ENCODE peak calls at places on chromosome 12, in four cellular contexts. One of them, this sample, is unnamed.

GRCh38 chr12:39369756-39370155 is 73.2 kb downstream of the KIF21A start:
- DNase-seq in ovary: no peak
- DNase-seq in stomach: no peak
- DNase-seq in adrenal gland: no peak
- DNase-seq in this sample: no peak

GRCh38 chr12:38880288-38880687 is 25.1 kb downstream of the CPNE8 start:
- DNase-seq in ovary: no peak
- DNase-seq in stomach: no peak
- DNase-seq in adrenal gland: no peak
- DNase-seq in this sample: no peak

GRCh38 chr12:112961074-112961473 is 17.2 kb upstream of the OAS2 start:
- DNase-seq in adrenal gland: no peak
- DNase-seq in ovary: no peak
- DNase-seq in stomach: no peak
- DNase-seq in this sample: no peak

GRCh38 chr12:51222461-51222860 is 4.6 kb upstream of the POU6F1 start:
- DNase-seq in adrenal gland: no peak
- DNase-seq in ovary: no peak
- DNase-seq in stomach: no peak
- DNase-seq in this sample: no peak

GRCh38 chr12:121318121-121318520 is 21.6 kb upstream of the CAMKK2 start:
- DNase-seq in stomach: no peak
- DNase-seq in ovary: no peak
- DNase-seq in adrenal gland: no peak
- DNase-seq in this sample: peak; percentile 63

GRCh38 chr12:81222841-81223595 is 145.1 kb downstream of the ACSS3 start:
- DNase-seq in adrenal gland: no peak
- DNase-seq in ovary: no peak
- DNase-seq in stomach: no peak
- DNase-seq in this sample: no peak

GRCh38 chr12:120684523-120684932 is 2.4 kb upstream of the MLEC start:
- DNase-seq in stomach: no peak
- DNase-seq in adrenal gland: no peak
- DNase-seq in ovary: no peak
- DNase-seq in this sample: no peak

GRCh38 chr12:120971299-120972180 is 6.8 kb upstream of the HNF1A start:
- DNase-seq in ovary: no peak
- DNase-seq in adrenal gland: peak; percentile 27
- DNase-seq in stomach: no peak
- DNase-seq in this sample: peak; percentile 19

GRCh38 chr12:121003650-121004049 is 12.6 kb downstream of the C12orf43 start:
- DNase-seq in stomach: peak; percentile 61
- DNase-seq in adrenal gland: no peak
- DNase-seq in ovary: no peak
- DNase-seq in this sample: no peak

GRCh38 chr12:52312086-52312485 is 9.1 kb downstream of the KRT83 start:
- DNase-seq in stomach: no peak
- DNase-seq in ovary: no peak
- DNase-seq in adrenal gland: no peak
- DNase-seq in this sample: no peak

GRCh38 chr12:49903700-49904423 is at the start of gene FAIM2:
- DNase-seq in stomach: no peak
- DNase-seq in adrenal gland: peak; percentile 56
- DNase-seq in ovary: peak; percentile 70
- DNase-seq in this sample: no peak

GRCh38 chr12:95197636-95198035 is 19.6 kb downstream of the FGD6 start:
- DNase-seq in stomach: no peak
- DNase-seq in adrenal gland: no peak
- DNase-seq in ovary: no peak
- DNase-seq in this sample: no peak

GRCh38 chr12:83016226-83016835 is 329.6 kb downstream of the TMTC2 start:
- DNase-seq in stomach: peak; percentile 44
- DNase-seq in adrenal gland: peak; percentile 83
- DNase-seq in ovary: peak; percentile 28
- DNase-seq in this sample: peak; percentile 35

GRCh38 chr12:6899837-6900519 is 4.6 kb upstream of the LRRC23 start:
- DNase-seq in adrenal gland: no peak
- DNase-seq in ovary: no peak
- DNase-seq in stomach: peak; percentile 58
- DNase-seq in this sample: peak; percentile 62

DNA sequence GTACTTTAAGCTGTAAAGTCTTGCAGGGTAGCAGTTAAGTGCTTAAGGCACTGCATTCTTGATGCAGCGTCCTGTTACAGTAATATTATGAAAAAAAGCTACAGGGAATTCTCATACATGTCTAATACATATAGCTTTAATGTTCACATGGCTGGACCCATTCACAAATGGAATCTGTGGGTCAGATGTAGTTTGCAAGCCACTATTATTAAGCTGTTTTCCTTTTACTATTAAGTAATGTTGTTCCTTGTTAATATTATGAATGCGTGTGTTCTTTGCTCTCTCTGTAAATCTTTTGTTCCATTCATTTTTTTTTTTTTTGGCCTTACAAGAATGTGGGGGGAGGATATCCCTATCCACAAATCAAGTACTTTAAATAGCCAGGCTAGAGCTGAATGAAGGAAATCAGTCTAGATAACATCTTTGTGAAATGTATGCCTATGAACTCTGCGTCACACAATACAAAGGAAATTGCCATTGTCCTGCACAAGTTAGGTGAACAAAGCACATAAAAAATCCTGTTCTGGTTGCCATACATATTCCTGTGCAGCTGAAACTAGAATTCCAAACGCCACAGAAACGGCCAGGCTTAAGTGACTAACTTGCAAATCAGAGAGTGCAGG is 111.7 kb downstream of the HMGA2 start:
- DNase-seq in ovary: no peak
- DNase-seq in stomach: no peak
- DNase-seq in adrenal gland: no peak
- DNase-seq in this sample: no peak
- TF ChIP-seq POLR2A in ovary: no peak
- TF ChIP-seq POLR2A in stomach: no peak
- TF ChIP-seq POLR2A in adrenal gland: no peak
- TF ChIP-seq POLR2A in this sample: no peak

GRCh38 chr12:104779134-104779533 is 179.0 kb downstream of the SLC41A2 start:
- DNase-seq in stomach: no peak
- DNase-seq in adrenal gland: no peak
- DNase-seq in ovary: no peak
- DNase-seq in this sample: no peak

GRCh38 chr12:104772336-104772735 is 185.8 kb downstream of the SLC41A2 start:
- DNase-seq in ovary: no peak
- DNase-seq in stomach: no peak
- DNase-seq in adrenal gland: no peak
- DNase-seq in this sample: no peak

DNA sequence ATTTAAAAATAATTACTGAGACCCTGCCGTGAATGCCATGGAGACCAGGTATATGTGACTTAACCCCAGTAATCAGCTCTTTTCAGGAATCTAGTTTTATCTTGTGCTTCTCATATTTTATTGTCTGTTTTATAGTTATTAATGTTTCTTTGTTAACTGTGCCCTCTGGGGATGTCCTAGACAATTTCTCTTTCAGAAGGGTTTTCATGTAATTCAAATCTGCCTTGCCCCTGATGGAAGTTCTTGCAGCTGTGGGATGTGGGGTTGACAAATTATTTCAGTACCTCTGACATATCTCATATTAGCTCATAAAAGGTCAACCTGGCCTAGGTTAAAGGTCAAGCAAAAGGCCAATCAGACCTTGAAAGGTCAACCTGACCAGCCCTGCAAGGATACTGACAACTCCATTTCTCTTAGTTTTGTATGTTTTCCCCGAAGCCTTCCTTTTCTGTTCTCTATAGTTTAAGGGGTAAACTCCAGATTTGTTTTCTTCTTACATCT is 182.3 kb downstream of the SLC41A2 start:
- DNase-seq in adrenal gland: no peak
- DNase-seq in stomach: no peak
- DNase-seq in ovary: no peak
- DNase-seq in this sample: no peak
- H3K27ac ChIP-seq in adrenal gland: no peak overlapping the region
- H3K27ac ChIP-seq in stomach: no peak overlapping the region
- H3K27ac ChIP-seq in ovary: no peak overlapping the region
- H3K27ac ChIP-seq in this sample: no peak overlapping the region

DNA sequence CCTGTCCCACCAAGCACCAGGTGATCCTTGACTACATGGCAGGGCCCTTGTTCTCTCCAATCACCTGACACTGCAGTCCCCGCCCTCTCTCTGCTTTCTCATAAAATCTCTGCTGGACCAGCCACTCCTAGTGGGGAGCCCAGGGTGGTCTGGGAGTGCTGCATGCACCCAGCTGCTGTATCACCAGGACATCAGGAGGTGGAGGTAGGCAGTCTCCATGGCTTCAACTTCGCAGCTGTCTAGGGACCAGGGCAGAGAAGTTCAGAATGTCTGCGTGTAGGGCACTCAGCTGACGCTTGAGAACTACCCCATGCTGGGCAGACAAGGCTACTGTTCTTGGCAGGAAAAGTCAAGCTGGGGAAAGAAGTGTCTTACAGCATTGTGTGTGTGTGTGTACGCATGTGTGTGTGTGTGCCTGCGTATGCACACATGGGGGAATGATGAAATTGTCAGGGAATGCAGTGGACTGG is 2.6 kb downstream of the WSCD2 start:
- DNase-seq in ovary: no peak
- DNase-seq in stomach: no peak
- DNase-seq in adrenal gland: no peak
- DNase-seq in this sample: peak; percentile 77
- H3K27me3 ChIP-seq in ovary: no peaks in the 10 kb centered on the region
- H3K27me3 ChIP-seq in stomach: peaks cover 71% of the 10 kb centered on the region
- H3K27me3 ChIP-seq in adrenal gland: peaks cover 30% of the 10 kb centered on the region
- H3K27me3 ChIP-seq in this sample: no peaks in the 10 kb centered on the region

GRCh38 chr12:57072661-57073060 is 5.9 kb downstream of the NEMP1 start:
- DNase-seq in adrenal gland: no peak
- DNase-seq in stomach: no peak
- DNase-seq in ovary: no peak
- DNase-seq in this sample: no peak

GRCh38 chr12:57063991-57064725 is 14.2 kb upstream of the MYO1A start:
- DNase-seq in ovary: no peak
- DNase-seq in stomach: no peak
- DNase-seq in adrenal gland: no peak
- DNase-seq in this sample: no peak

GRCh38 chr12:57066245-57066644 is 12.3 kb downstream of the NEMP1 start:
- DNase-seq in ovary: no peak
- DNase-seq in stomach: no peak
- DNase-seq in adrenal gland: no peak
- DNase-seq in this sample: no peak

GRCh38 chr12:57069522-57069921 is 9.1 kb downstream of the NEMP1 start:
- DNase-seq in ovary: peak; percentile 55
- DNase-seq in stomach: peak; percentile 60
- DNase-seq in adrenal gland: peak; percentile 76
- DNase-seq in this sample: peak; percentile 64
- TF ChIP-seq POLR2A in ovary: no peak
- TF ChIP-seq POLR2A in stomach: no peak
- TF ChIP-seq POLR2A in adrenal gland: no peak
- TF ChIP-seq POLR2A in this sample: no peak

DNA sequence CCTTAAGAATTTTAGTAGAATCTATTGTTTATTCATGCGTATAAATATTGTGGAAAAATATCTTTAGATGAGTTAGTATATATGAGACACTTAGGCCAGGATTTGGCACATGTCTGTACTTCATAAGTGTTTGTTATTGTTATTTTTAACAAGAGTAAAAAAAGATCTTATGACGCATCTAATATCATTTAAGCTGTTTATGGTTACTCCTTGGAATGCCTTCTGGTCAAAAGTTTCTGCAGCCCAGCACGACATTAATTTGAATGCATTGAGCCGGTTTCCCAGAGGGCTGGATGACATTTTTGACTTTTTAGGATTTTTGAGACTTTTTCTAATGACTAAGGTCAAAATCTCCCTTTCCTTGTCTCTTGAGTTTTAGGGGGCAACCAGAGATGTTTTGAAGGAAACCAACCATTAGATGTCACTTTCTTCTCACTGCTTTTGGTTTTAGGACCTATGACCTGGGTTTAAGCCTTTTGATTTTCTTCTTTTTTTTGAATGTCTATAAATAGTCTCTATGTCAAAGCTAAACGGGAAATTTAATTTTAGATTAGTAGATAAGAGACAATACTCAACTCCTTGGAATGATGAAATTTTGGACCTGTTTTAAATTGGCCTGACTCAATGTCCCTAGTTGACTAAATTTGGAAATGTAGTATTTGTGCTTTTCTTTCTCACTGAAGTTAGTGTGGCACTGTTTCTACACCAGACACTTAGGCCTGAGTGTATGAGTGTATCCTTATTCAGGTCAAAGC is 215.5 kb downstream of the AEBP2 start:
- DNase-seq in adrenal gland: no peak
- DNase-seq in ovary: no peak
- DNase-seq in stomach: no peak
- DNase-seq in this sample: no peak
- H3K27ac ChIP-seq in adrenal gland: no peak overlapping the region
- H3K27ac ChIP-seq in ovary: no peak overlapping the region
- H3K27ac ChIP-seq in stomach: no peak overlapping the region
- H3K27ac ChIP-seq in this sample: no peak overlapping the region

GRCh38 chr12:27940756-27941402 is 31.7 kb downstream of the PTHLH start:
- DNase-seq in ovary: peak; percentile 73
- DNase-seq in stomach: peak; percentile 78
- DNase-seq in adrenal gland: peak; percentile 66
- DNase-seq in this sample: peak; percentile 64
- H3K27me3 ChIP-seq in ovary: no peaks in the 10 kb centered on the region
- H3K27me3 ChIP-seq in stomach: no peaks in the 10 kb centered on the region
- H3K27me3 ChIP-seq in adrenal gland: no peaks in the 10 kb centered on the region
- H3K27me3 ChIP-seq in this sample: no peaks in the 10 kb centered on the region

DNA sequence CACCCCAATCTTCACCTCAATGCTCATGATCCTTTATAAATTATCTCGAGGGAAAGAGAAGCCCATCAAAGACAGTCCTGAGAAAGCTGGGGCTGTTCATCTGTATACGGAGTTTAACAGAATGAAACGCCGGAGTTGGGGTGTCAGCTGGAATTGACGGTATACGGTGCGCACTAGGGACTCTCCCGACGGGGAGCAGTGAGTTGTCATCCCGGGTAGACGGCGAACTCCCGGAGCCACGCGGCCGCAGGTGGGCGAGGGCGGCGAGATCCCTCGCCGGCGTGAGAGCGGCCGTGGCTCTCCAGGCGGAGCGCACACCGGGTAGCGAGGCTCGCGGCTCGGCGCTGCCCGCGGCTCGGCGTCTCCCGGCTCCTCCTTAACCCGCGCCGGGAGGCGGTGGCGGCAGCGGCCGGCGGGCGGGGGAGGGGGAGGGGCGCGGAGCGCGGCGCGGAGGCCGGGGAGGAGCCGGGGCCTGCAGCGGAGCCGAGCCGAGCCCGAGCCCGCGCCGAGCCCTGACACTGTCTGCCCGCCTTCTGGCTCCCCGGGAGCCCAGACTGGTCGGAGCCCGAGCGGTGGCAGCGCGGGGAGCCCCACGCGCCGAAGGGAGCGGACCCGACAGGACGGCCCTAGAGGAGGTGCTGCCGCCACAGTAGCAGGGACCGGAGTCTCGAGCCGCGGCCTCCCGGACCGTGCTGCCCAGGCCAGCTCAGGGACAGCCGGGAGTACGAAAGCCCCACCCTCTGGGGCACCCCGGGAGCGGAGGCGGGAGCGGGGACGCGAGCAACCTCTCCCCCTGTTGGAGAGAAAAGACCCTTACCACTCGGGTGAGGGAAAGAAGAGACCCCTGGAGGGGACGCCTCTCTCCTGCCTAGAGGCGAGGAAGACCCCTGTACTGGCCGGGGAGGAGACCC is at the start of gene FOXJ2:
- DNase-seq in adrenal gland: peak; percentile 87
- DNase-seq in ovary: peak; percentile 90
- DNase-seq in stomach: peak; percentile 86
- DNase-seq in this sample: peak; percentile 74
- TF ChIP-seq POLR2A in adrenal gland: peak; percentile 81
- TF ChIP-seq POLR2A in ovary: peak; percentile 60
- TF ChIP-seq POLR2A in stomach: no peak
- TF ChIP-seq POLR2A in this sample: peak; percentile 39